ENCODE peak calls at places on chromosomes 4 and X, in eight cellular contexts. H is activated naive CD8-positive, alpha-beta T cell treated with anti-CD3 and anti-CD28 coated beads for 36 hours; I is A549; Q is activated T-cell treated with anti-CD3 and anti-CD28 coated beads, Interleukin-2, amount 50 U/mL, for 1 hour; F is cardiac muscle cell; S is activated gamma-delta T cell treated with Interleukin-2 at 50 U/mL for 16 hours; Y is BE2C; X is NCI-H146. W is an unnamed sample.

GRCh38 chr4:133112641-133113040 is 36.5 kb upstream of the PCDH10 start:
- DNase-seq in H (no peak), I (no peak), Q (no peak), F (no peak), S (no peak), Y (no peak), X (no peak), W (no peak)

GRCh38 chrX:24204331-24204730 is 54.8 kb downstream of the ZFX start:
- DNase-seq in H (no peak), I (no peak), Q (no peak), F (peak), S (no peak), Y (no peak), X (no peak), W (no peak)

GRCh38 chr4:123405212-123405856 is 8.7 kb downstream of the SPRY1 start:
- DNase-seq in H (no peak), I (no peak), Q (no peak), F (peak), S (no peak), Y (no peak), X (no peak), W (no peak)

GRCh38 chrX:53263597-53264094 is 17.7 kb downstream of the IQSEC2 start:
- DNase-seq in H (peak), I (peak), Q (no peak), F (peak), S (no peak), Y (no peak), X (no peak), W (peak)

GRCh38 chrX:110133735-110134370 is 130.9 kb downstream of the TMEM164 start:
- DNase-seq in H (no peak), I (no peak), Q (no peak), F (no peak), S (no peak), Y (no peak), X (no peak), W (no peak)

GRCh38 chr4:48706741-48707140 is 73.3 kb downstream of the FRYL start:
- DNase-seq in H (no peak), I (no peak), Q (no peak), F (no peak), S (no peak), Y (peak), X (peak), W (no peak)

GRCh38 chr4:175035907-175036306 is 117.7 kb downstream of the ADAM29 start:
- DNase-seq in H (no peak), I (no peak), Q (no peak), F (no peak), S (no peak), Y (no peak), X (no peak), W (peak)

GRCh38 chr4:16226816-16227461 is 668 bp upstream of the TAPT1 start:
- DNase-seq in H (peak), I (no peak), Q (peak), F (peak), S (peak), Y (peak), X (peak), W (peak)

GRCh38 chrX:40106677-40107290 is 9.0 kb upstream of the BCOR start:
- DNase-seq in H (no peak), I (no peak), Q (no peak), F (no peak), S (no peak), Y (no peak), X (peak), W (no peak)

GRCh38 chr4:156971623-156972369 is at the start of gene PDGFC:
- DNase-seq in H (no peak), I (peak), Q (no peak), F (peak), S (peak), Y (peak), X (peak), W (peak)

GRCh38 chrX:153226344-153227190 is 47.5 kb downstream of the MAGEA1 start:
- DNase-seq in H (peak), I (no peak), Q (no peak), F (peak), S (no peak), Y (peak), X (no peak), W (peak)

GRCh38 chr4:131644619-131645018 is 1504.5 kb upstream of the PCDH10 start:
- DNase-seq in H (no peak), I (no peak), Q (no peak), F (peak), S (no peak), Y (peak), X (no peak), W (no peak)

GRCh38 chr4:109334596-109335105 is 32.2 kb upstream of the COL25A1 start:
- DNase-seq in H (no peak), I (no peak), Q (no peak), F (no peak), S (no peak), Y (no peak), X (no peak), W (no peak)

GRCh38 chr4:139245590-139245989 is 34.4 kb downstream of the MGARP start:
- DNase-seq in H (no peak), I (no peak), Q (no peak), F (peak), S (no peak), Y (no peak), X (no peak), W (peak)

GRCh38 chr4:182778222-182778982 is 138.8 kb downstream of the DCTD start:
- DNase-seq in H (no peak), I (no peak), Q (no peak), F (no peak), S (no peak), Y (no peak), X (no peak), W (peak)

GRCh38 chr4:28799696-28800095 is 1920.5 kb upstream of the PCDH7 start:
- DNase-seq in H (no peak), I (no peak), Q (no peak), F (peak), S (no peak), Y (no peak), X (no peak), W (no peak)

GRCh38 chrX:97229318-97229717 is 345.6 kb downstream of the RPA4 start:
- DNase-seq in H (no peak), I (no peak), Q (no peak), F (no peak), S (no peak), Y (peak), X (no peak), W (no peak)

GRCh38 chrX:46561931-46562721 is 11.4 kb upstream of the CHST7 start:
- DNase-seq in H (peak), I (no peak), Q (no peak), F (no peak), S (no peak), Y (no peak), X (no peak), W (no peak)

GRCh38 chrX:83529950-83530349 is 21.9 kb downstream of the POU3F4 start:
- DNase-seq in H (no peak), I (no peak), Q (no peak), F (no peak), S (no peak), Y (no peak), X (no peak), W (no peak)

W was measured in AG08395.